ENCODE peak calls at places on chromosome 11, in seven cellular contexts. V, Y, G, I, T, C and P are unnamed samples.

GRCh38 chr11:78354741-78355705 is 62.6 kb downstream of the GAB2 start:
- DNase-seq in I (no peak), C (no peak), Y (no peak), T (no peak), V (no peak), G (no peak), P (peak)

GRCh38 chr11:121111053-121111724 is 10.1 kb downstream of the TECTA start:
- DNase-seq in G (no peak), I (no peak), V (no peak), T (no peak), Y (no peak), C (no peak), P (no peak)

GRCh38 chr11:21429401-21429800 is 760.0 kb downstream of the NELL1 start:
- DNase-seq in G (no peak), Y (no peak), I (no peak), T (no peak), V (no peak), C (no peak), P (no peak)

GRCh38 chr11:66885469-66886316 is 28.8 kb downstream of the LRFN4 start:
- DNase-seq in T (no peak), G (no peak), V (no peak), C (no peak), Y (no peak), I (no peak), P (no peak)

GRCh38 chr11:110514967-110515366 is 85.2 kb downstream of the FDX1 start:
- DNase-seq in V (no peak), I (no peak), T (no peak), G (no peak), Y (no peak), C (no peak), P (no peak)

GRCh38 chr11:64276653-64277431 is 7.6 kb downstream of the BAD start:
- DNase-seq in I (no peak), G (no peak), T (no peak), V (no peak), C (no peak), Y (no peak), P (no peak)

GRCh38 chr11:65501005-65501529 is 2.2 kb downstream of the MALAT1 start:
- DNase-seq in G (no peak), I (no peak), T (no peak), V (no peak), Y (no peak), C (no peak), P (no peak)

GRCh38 chr11:27468209-27468608 is 4.4 kb downstream of the LGR4 start:
- DNase-seq in I (peak), G (no peak), T (no peak), C (no peak), V (no peak), Y (no peak), P (no peak)

GRCh38 chr11:16155448-16155847 is 200.9 kb downstream of the SOX6 start:
- DNase-seq in T (no peak), Y (no peak), G (no peak), C (no peak), I (no peak), V (no peak), P (no peak)

GRCh38 chr11:19243601-19244000 is 2.9 kb upstream of the E2F8 start:
- DNase-seq in T (no peak), Y (no peak), G (no peak), I (no peak), C (no peak), V (no peak), P (no peak)

GRCh38 chr11:1205987-1206331 is 16.9 kb upstream of the MUC5B start:
- DNase-seq in Y (no peak), T (peak), C (no peak), I (no peak), G (no peak), V (no peak), P (no peak)

GRCh38 chr11:92550411-92550810 is 325.8 kb downstream of the FAT3 start:
- DNase-seq in T (peak), Y (no peak), I (no peak), C (no peak), G (peak), V (no peak), P (peak)

GRCh38 chr11:112178428-112178827 is 3.1 kb downstream of the BCO2 start:
- DNase-seq in T (no peak), G (no peak), I (no peak), V (no peak), C (no peak), Y (no peak), P (no peak)

GRCh38 chr11:119421941-119422504 is 949 bp downstream of the THY1 start:
- DNase-seq in V (no peak), Y (no peak), T (peak), G (no peak), C (no peak), I (peak), P (peak)

GRCh38 chr11:79242616-79243015 is 198.2 kb downstream of the TENM4 start:
- DNase-seq in Y (no peak), I (no peak), V (no peak), G (no peak), C (no peak), T (no peak), P (no peak)

GRCh38 chr11:121762820-121763219 is 310.1 kb upstream of the SORL1-AS1 start:
- DNase-seq in C (no peak), V (no peak), I (peak), T (peak), G (no peak), Y (no peak), P (peak)

GRCh38 chr11:98040061-98040808 is 980.5 kb upstream of the CNTN5 start:
- DNase-seq in Y (no peak), C (no peak), T (no peak), I (no peak), G (no peak), V (no peak), P (no peak)

GRCh38 chr11:111269146-111269868 is 23.8 kb downstream of the POU2AF2 start:
- DNase-seq in I (peak), G (no peak), Y (no peak), C (no peak), T (no peak), V (no peak), P (peak)